ENCODE peak calls at places on chromosomes 13 and 19, in six cellular contexts. G, V, F, S, T and M are unnamed samples.

GRCh38 chr19:31378404-31378803 is 29.2 kb upstream of the TSHZ3 start:
- DNase-seq in G (no peak), V (no peak), F (no peak), S (no peak), T (no peak), M (peak)

GRCh38 chr19:30530751-30531150 is 158.6 kb downstream of the ZNF536 start:
- DNase-seq in G (no peak), V (no peak), F (no peak), S (no peak), T (no peak), M (no peak)

GRCh38 chr13:85828094-85828684 is 29.0 kb upstream of the SLITRK6 start:
- DNase-seq in G (no peak), V (no peak), F (no peak), S (no peak), T (peak), M (peak)

GRCh38 chr13:79646880-79647279 is 165.9 kb downstream of the NDFIP2 start:
- DNase-seq in G (no peak), V (no peak), F (no peak), S (no peak), T (no peak), M (no peak)

GRCh38 chr19:7986321-7987083 is 18.9 kb downstream of the ELAVL1 start:
- DNase-seq in G (no peak), V (no peak), F (no peak), S (no peak), T (no peak), M (peak)

GRCh38 chr19:45442927-45443461 is 19.3 kb upstream of the ERCC1 start:
- DNase-seq in G (peak), V (no peak), F (no peak), S (no peak), T (peak), M (peak)

GRCh38 chr19:51025809-51026553 is 435 bp downstream of the KLK11 start:
- DNase-seq in G (no peak), V (no peak), F (no peak), S (peak), T (no peak), M (no peak)

GRCh38 chr19:46994141-46994686 is 25.4 kb upstream of the NPAS1 start:
- DNase-seq in G (no peak), V (no peak), F (no peak), S (no peak), T (no peak), M (no peak)

GRCh38 chr13:99606322-99607089 is 105.2 kb downstream of the TM9SF2 start:
- DNase-seq in G (peak), V (peak), F (peak), S (peak), T (peak), M (peak)

GRCh38 chr13:70894258-70894657 is 786.0 kb upstream of the KLHL1 start:
- DNase-seq in G (no peak), V (no peak), F (no peak), S (no peak), T (no peak), M (no peak)

GRCh38 chr13:114099918-114100445 is 32.4 kb downstream of the RASA3 start:
- DNase-seq in G (no peak), V (peak), F (peak), S (peak), T (peak), M (peak)

GRCh38 chr19:17468302-17469091 is 1.8 kb upstream of the SLC27A1 start:
- DNase-seq in G (peak), V (peak), F (no peak), S (peak), T (peak), M (no peak)

GRCh38 chr19:12866416-12867119 is 14.7 kb downstream of the DNASE2 start:
- DNase-seq in G (no peak), V (no peak), F (no peak), S (no peak), T (peak), M (no peak)

GRCh38 chr13:38166121-38166520 is 183.5 kb upstream of the UFM1 start:
- DNase-seq in G (no peak), V (no peak), F (no peak), S (no peak), T (no peak), M (peak)

GRCh38 chr19:18972301-18972831 is 31.3 kb upstream of the HOMER3 start:
- DNase-seq in G (no peak), V (no peak), F (no peak), S (no peak), T (no peak), M (peak)

GRCh38 chr13:113034451-113035208 is 65.6 kb downstream of the MCF2L start:
- DNase-seq in G (peak), V (peak), F (no peak), S (no peak), T (peak), M (peak)

GRCh38 chr13:20980899-20981298 is 78.4 kb upstream of the XPO4 start:
- DNase-seq in G (no peak), V (no peak), F (no peak), S (no peak), T (no peak), M (no peak)

GRCh38 chr13:36146513-36147276 is 15.5 kb upstream of the DCLK1 start:
- DNase-seq in G (no peak), V (no peak), F (no peak), S (no peak), T (no peak), M (no peak)

GRCh38 chr19:9913237-9914000 is 22.9 kb downstream of the OLFM2 start:
- DNase-seq in G (peak), V (no peak), F (peak), S (no peak), T (peak), M (peak)

GRCh38 chr19:51511353-51511752 is 9.8 kb upstream of the SIGLEC12 start:
- DNase-seq in G (no peak), V (no peak), F (no peak), S (no peak), T (peak), M (peak)

GRCh38 chr19:18292460-18292809 is 11.0 kb upstream of the JUND start:
- DNase-seq in G (peak), V (no peak), F (no peak), S (no peak), T (no peak), M (no peak)

GRCh38 chr19:44607049-44607448 is 6.3 kb upstream of the IGSF23 start:
- DNase-seq in G (no peak), V (no peak), F (no peak), S (no peak), T (no peak), M (peak)

GRCh38 chr19:44942067-44942571 is at the start of gene APOC4:
- DNase-seq in G (no peak), V (no peak), F (no peak), S (no peak), T (no peak), M (no peak)

GRCh38 chr19:55085923-55086715 is 10.4 kb downstream of the EPS8L1 start:
- DNase-seq in G (no peak), V (no peak), F (no peak), S (no peak), T (peak), M (no peak)

GRCh38 chr19:58009666-58010301 is 7.2 kb upstream of the ZNF606 start:
- DNase-seq in G (peak), V (peak), F (peak), S (peak), T (peak), M (peak)
- H3K4me3 ChIP-seq in G (no peak), V (peak), F (peak), S (peak), T (peak), M (peak)

DNA sequence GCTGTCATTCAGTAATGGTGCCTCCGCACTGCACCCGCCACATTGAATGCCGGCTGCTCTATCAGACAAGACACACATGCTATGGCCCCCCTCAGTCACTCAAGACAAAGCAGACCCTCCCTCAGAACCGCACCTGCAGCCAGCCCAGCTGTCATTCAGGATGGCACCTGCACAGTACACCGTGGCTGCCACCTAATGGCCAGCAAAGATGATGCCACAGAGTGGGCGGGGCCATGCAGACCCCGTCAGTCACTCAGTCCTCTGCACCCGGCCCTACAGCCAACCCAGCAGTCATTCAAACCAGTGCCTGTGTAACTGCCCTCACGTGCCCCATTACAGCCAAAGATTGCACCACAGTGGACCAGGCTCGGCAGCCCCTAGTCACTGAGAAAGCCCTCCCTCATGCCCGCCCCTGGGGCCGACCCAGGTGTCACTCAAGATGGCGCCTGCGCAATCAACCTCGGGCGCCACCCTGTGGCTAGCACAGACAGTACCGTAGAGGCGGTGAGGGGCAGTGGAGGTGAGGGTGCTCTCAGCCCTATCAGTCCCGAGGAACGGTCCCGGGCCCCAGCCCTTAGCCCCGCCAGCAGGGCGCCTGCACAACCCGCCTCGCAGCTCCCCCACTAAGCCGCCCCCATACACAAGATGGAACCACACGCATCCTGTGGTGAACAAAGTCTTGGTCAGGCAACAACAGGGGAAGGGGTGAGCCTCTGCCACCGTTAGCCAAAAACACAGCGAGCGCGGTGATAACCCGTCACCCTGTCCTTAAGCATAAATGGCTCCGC is 2.4 kb downstream of the PEG3 start:
- DNase-seq in G (peak), V (peak), F (peak), S (peak), T (no peak), M (peak)
- TF ChIP-seq CTCF in G (peak), V (peak), F (no peak), S (peak), T (no peak), M (peak)

GRCh38 chr13:108269601-108270328 is at the start of gene TNFSF13B:
- DNase-seq in G (peak), V (peak), F (peak), S (peak), T (peak), M (peak)
- H3K4me3 ChIP-seq in G (peak), V (peak), F (peak), S (peak), T (no peak), M (peak)

DNA sequence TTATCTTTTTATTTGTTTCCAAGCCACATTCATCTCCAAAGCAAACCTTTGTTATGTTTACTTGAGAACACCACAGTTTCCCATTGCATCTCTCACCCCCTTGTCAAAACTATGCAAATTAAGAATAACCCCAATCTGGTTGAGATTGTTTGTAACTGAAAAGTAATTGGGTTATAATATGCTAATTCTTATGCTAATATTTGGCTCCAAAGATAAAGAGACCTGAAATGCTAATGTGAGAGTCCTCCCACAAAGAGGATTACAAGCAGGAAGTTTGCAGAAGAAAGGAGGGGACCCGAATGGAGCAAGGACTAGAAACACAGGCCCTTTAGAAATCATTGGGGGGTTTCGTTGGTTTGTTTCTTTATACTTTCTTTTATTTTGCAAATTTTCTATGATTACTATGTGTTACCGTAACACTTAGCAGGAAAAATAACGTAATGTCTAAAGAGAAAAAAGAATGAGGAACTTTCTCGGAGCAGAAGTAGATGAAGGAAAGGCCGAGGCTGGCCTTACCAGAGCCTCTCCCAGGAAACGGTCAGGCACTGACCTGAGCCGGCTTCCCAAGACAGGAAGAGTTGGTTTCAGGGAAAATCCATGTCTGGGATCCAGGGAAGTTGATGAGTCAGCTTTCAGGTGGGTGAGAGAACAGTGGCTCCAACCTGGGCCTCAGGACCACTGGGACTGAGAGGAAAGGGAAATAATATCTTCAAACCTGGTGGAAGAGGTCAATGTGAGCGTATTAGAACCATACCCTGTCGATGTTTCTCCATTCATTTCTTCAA is 93.1 kb upstream of the UBL3 start:
- DNase-seq in G (no peak), V (no peak), F (no peak), S (no peak), T (no peak), M (no peak)
- TF ChIP-seq CTCF in G (no peak), V (no peak), F (no peak), S (no peak), T (no peak), M (no peak)

GRCh38 chr19:906480-906879 is 6.5 kb downstream of the R3HDM4 start:
- DNase-seq in G (no peak), V (no peak), F (no peak), S (no peak), T (no peak), M (no peak)

GRCh38 chr19:912181-913079 is 589 bp downstream of the R3HDM4 start:
- DNase-seq in G (peak), V (no peak), F (no peak), S (no peak), T (no peak), M (no peak)

GRCh38 chr19:913080-913748 is at the start of gene R3HDM4:
- DNase-seq in G (peak), V (peak), F (peak), S (peak), T (peak), M (peak)

GRCh38 chr19:907183-907853 is 5.7 kb downstream of the R3HDM4 start:
- DNase-seq in G (no peak), V (no peak), F (no peak), S (peak), T (no peak), M (no peak)

GRCh38 chr19:911197-912033 is 1.6 kb downstream of the R3HDM4 start:
- DNase-seq in G (no peak), V (no peak), F (no peak), S (no peak), T (no peak), M (no peak)
- H3K4me3 ChIP-seq in G (no peak), V (no peak), F (no peak), S (no peak), T (no peak), M (peak)

DNA sequence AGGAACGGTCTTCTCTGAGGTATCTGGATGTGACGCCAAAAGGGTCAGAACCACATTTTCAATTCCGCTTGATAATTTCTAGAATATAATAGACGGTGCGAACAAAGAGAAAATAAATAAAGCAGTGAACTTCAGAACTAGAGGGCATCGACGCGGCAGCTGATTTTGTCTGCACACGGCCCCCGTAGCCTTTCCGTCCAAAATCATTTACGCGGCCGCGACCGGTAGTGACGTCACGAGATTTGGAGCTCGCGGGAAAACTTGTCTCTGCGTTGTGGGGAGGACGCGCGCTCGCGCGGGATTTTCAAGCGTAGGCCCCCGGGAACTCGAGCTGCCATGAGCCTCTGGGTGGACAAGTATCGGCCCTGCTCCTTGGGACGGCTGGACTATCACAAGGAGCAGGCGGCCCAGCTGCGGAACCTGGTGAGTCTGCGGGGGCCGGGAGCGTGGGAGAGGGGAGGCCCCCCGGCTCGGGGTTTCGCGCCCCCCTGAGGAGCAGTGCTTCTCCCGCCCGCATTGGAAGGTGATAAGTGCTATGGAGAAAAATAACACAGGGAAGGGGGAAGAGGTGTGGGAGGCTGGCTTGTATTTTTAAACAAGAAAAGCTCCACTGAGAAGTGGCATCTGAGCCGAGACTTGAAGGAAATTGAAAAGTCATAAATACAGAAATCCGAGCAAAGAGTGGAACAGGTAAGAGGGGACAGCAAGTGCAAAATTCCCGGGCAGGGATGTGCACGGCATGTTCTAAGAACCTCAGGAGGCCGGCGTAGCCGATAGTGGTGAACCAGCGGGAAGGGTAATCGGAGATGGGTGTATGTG is at the start of gene RFC3:
- DNase-seq in G (peak), V (peak), F (peak), S (peak), T (peak), M (peak)
- TF ChIP-seq CTCF in G (no peak), V (no peak), F (no peak), S (no peak), T (peak), M (no peak)

GRCh38 chr19:41189425-41190065 is 3.5 kb upstream of the CYP2S1 start:
- DNase-seq in G (no peak), V (no peak), F (no peak), S (no peak), T (peak), M (peak)

GRCh38 chr19:41194157-41194552 is 1.1 kb downstream of the CYP2S1 start:
- DNase-seq in G (no peak), V (no peak), F (no peak), S (no peak), T (no peak), M (no peak)

GRCh38 chr19:41192574-41193419 is at the start of gene CYP2S1:
- DNase-seq in G (no peak), V (no peak), F (peak), S (no peak), T (peak), M (peak)

GRCh38 chr19:41195675-41196497 is 2.9 kb downstream of the CYP2S1 start:
- DNase-seq in G (no peak), V (no peak), F (no peak), S (no peak), T (no peak), M (peak)

GRCh38 chr19:41193420-41194156 is 569 bp downstream of the CYP2S1 start:
- DNase-seq in G (no peak), V (no peak), F (no peak), S (no peak), T (peak), M (no peak)
- H3K4me3 ChIP-seq in G (no peak), V (peak), F (no peak), S (peak), T (peak), M (peak)

GRCh38 chr19:16001481-16002312 is 52.9 kb downstream of the OR10H4 start:
- DNase-seq in G (no peak), V (no peak), F (no peak), S (no peak), T (no peak), M (peak)
- TF ChIP-seq CTCF in G (no peak), V (no peak), F (no peak), S (no peak), T (no peak), M (no peak)

GRCh38 chr19:35140898-35141626 is 2.0 kb upstream of the FXYD7 start:
- DNase-seq in G (peak), V (peak), F (peak), S (peak), T (peak), M (peak)
- H3K4me3 ChIP-seq in G (no peak), V (peak), F (no peak), S (peak), T (peak), M (peak)